ENCODE peak calls at places on chromosomes 7 and 10, in six cellular contexts. A is A549, R is endothelial cell of umbilical vein, V is K562, M is GM12878, B is HepG2. F is an unnamed sample.

GRCh38 chr7:158074896-158075632 is 512.6 kb downstream of the PTPRN2 start:
- DNase-seq in R (no peak), M (no peak), B (no peak), A (no peak), V (no peak), F (no peak)

GRCh38 chr10:50326757-50327701 is 75.7 kb upstream of the ASAH2 start:
- DNase-seq in A (peak; percentile 24), R (peak; percentile 92), M (no peak), B (no peak), V (peak; percentile 91), F (no peak)

GRCh38 chr7:95931460-95932232 is 159.3 kb downstream of the DYNC1I1 start:
- DNase-seq in R (no peak), M (no peak), B (no peak), V (no peak), A (no peak), F (no peak)

GRCh38 chr7:106155027-106155426 is 42.9 kb upstream of the SYPL1 start:
- DNase-seq in V (no peak), R (no peak), M (peak; percentile 9), A (no peak), B (no peak), F (no peak)

GRCh38 chr10:61164458-61165160 is 220.6 kb upstream of the RHOBTB1 start:
- DNase-seq in R (peak; percentile 45), M (no peak), B (peak; percentile 12), A (peak; percentile 11), V (no peak), F (peak; percentile 55)

GRCh38 chr10:44470779-44471178 is 85.9 kb upstream of the CXCL12 start:
- DNase-seq in A (no peak), V (no peak), M (no peak), R (no peak), B (no peak), F (no peak)

GRCh38 chr10:5977471-5978370 is at the start of gene IL15RA:
- DNase-seq in V (peak; percentile 90), R (peak; percentile 82), M (no peak), A (peak; percentile 65), B (peak; percentile 24), F (peak; percentile 86)

GRCh38 chr10:71584902-71585578 is 134.5 kb downstream of the C10orf105 start:
- DNase-seq in V (no peak), A (no peak), M (no peak), B (no peak), R (peak; percentile 13), F (no peak)

GRCh38 chr10:114825513-114826253 is 4.1 kb downstream of the FHIP2A start:
- DNase-seq in A (peak; percentile 19), V (no peak), B (no peak), M (peak; percentile 55), R (peak; percentile 64), F (no peak)

DNA sequence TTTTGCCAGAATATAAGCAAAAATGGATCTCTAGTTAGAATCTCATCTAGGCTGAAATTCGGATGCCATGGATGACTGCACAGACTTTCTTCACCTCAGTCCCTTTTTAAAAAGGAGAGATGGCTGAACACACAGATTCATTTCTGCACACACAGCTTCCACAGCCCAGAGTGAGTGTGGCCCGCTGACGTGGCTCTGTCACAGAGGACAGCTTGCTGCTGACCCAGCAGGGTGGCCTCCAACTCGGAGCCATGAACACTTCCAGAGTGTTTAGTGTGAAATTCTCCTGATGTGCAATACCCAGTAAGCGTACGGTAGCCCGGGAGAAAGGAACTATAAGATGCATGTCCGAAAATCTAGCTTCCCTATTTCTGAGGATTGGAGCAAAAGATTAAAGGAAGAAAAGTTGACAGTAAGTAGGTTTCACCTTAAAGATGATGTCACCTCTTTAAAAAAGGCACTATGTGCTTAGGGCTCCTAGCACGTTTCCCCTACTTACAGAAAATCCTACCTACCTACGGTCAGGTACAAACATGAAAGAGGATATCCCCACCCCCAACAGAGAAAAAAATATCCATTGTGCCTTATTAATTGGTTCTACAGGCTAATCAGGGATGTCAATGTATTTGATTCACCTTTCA is 162.2 kb downstream of the RAPGEF5 start:
- DNase-seq in A (no peak), R (no peak), M (no peak), V (no peak), B (no peak), F (no peak)
- H3K4me3 ChIP-seq in A (no peak overlapping the region), R (no peak overlapping the region), M (no peak overlapping the region), V (no peak overlapping the region), B (no peak overlapping the region), F (no peak overlapping the region)

DNA sequence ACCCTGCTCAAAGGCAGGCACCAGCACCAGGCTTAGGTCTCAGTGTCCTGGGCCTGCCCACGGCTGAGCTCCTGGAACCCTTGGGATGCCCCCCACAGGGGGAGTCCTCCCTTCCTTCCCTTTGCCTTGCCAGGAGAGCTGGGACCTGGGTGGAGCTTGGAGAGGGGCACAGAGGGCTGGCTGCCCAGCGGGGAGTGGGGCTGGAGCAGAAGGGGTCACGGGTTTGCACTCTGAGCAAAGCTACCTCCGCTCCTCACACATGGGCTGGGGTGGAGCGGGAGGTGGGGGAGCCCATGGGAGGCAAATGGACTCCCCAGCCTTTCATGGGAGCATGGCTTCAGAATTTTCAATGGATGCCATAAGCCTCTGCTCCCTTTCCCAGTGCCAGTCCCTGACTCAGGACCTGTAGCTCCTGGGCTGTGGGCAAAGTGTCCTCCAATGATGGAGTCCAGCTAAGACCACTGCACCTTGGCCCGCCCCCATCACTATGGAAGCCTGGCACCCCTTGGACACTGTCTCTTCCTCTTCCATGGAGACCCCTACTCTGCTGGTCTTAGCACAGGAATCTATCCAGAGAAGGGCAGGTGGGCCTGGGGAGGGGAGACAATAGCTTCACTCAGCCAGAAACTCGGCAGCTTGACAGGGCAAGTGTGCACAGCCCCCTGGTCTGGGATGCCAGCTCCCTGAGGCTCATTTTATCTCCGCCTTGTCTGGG is 39.9 kb downstream of the LDB3 start:
- DNase-seq in M (no peak), A (no peak), V (no peak), B (no peak), R (no peak), F (no peak)
- TF ChIP-seq MYC in M (no peak), A (no peak), V (no peak), B (no peak), R (no peak), F (no peak)

GRCh38 chr10:89478085-89478738 is 57.2 kb downstream of the SLC16A12 start:
- DNase-seq in R (no peak), M (no peak), B (no peak), A (peak; percentile 18), V (no peak), F (peak; percentile 8)
- H3K4me3 ChIP-seq in R (no peak overlapping the region), M (no peak overlapping the region), B (no peak overlapping the region), A (no peak overlapping the region), V (no peak overlapping the region), F (no peak overlapping the region)

GRCh38 chr10:110268931-110269640 is 35.6 kb downstream of the SMNDC1 start:
- DNase-seq in B (no peak), A (no peak), R (no peak), M (no peak), V (no peak), F (no peak)

GRCh38 chr10:110267246-110267645 is 37.5 kb downstream of the SMNDC1 start:
- DNase-seq in B (no peak), A (no peak), V (no peak), M (no peak), R (no peak), F (no peak)

GRCh38 chr10:110268442-110268841 is 36.3 kb downstream of the SMNDC1 start:
- DNase-seq in B (no peak), R (no peak), A (no peak), V (no peak), M (no peak), F (no peak)

GRCh38 chr10:110273474-110273873 is 31.2 kb downstream of the SMNDC1 start:
- DNase-seq in R (no peak), V (no peak), A (peak; percentile 10), B (peak; percentile 39), M (peak; percentile 28), F (peak; percentile 93)

DNA sequence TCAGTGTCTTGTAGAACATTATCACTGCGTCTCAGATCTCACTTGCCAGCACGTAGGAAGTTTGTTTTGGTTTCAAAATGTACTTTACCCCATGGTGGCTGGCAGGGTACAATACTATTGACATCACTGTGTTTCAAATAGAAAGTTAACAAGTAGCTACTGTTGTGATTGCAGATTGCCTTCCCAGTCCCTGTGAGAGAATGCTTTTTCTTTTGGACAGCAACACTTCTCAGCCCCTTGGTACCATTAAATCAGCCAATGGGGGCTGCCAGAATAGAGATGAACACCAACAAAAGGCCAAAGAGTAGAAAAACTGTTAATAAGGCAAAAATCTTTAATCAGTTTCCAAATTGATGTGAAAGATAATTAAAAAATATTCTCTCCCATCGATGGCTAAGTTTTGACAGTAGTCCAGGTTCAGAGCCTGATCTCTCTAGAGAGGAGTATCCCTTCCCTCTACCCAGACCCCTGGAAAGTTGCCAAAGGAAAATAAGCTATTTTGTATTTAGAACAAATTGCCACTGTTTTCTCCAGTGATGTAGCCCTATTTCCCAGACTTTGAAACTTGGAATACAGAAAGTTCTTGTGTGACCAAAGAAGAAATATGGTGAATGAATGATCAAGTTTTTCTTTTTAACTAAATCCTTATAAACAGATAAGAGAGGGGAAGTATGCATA is 34.9 kb downstream of the SMNDC1 start:
- DNase-seq in M (no peak), A (no peak), V (no peak), R (no peak), B (peak; percentile 59), F (no peak)
- TF ChIP-seq MYC in M (no peak), A (no peak), V (no peak), R (no peak), B (no peak), F (no peak)

F was measured in NB4.